ENCODE peak calls at places on chromosomes 1 and 21, in five cellular contexts. P is brain microvascular endothelial cell, F is colonic mucosa, U is osteocyte, N is BJ. O is an unnamed sample.

GRCh38 chr1:24936688-24937087 is 6.6 kb upstream of the RUNX3 start:
- DNase-seq in P (no peak), F (no peak), U (no peak), N (no peak), O (no peak)

GRCh38 chr1:10045480-10046355 is 13.0 kb downstream of the UBE4B start:
- DNase-seq in P (peak), F (no peak), U (no peak), N (no peak), O (no peak)

GRCh38 chr1:232726048-232726779 is 79.0 kb upstream of the MAP10 start:
- DNase-seq in P (no peak), F (no peak), U (no peak), N (peak), O (no peak)

GRCh38 chr1:21251773-21252471 is 38.3 kb downstream of the ECE1 start:
- DNase-seq in P (peak), F (peak), U (no peak), N (peak), O (peak)

GRCh38 chr1:18730321-18730720 is 99.7 kb downstream of the PAX7 start:
- DNase-seq in P (no peak), F (no peak), U (no peak), N (no peak), O (no peak)

GRCh38 chr1:22930235-22930912 is 42.3 kb downstream of the LACTBL1 start:
- DNase-seq in P (peak), F (peak), U (no peak), N (no peak), O (no peak)

GRCh38 chr1:69511426-69512192 is 56.1 kb upstream of the LRRC7 start:
- DNase-seq in P (no peak), F (no peak), U (no peak), N (peak), O (no peak)

GRCh38 chr1:226627050-226627755 is 78.6 kb downstream of the STUM start:
- DNase-seq in P (no peak), F (no peak), U (no peak), N (no peak), O (peak)

GRCh38 chr1:197180252-197180878 is 33.9 kb upstream of the ASPM start:
- DNase-seq in P (peak), F (no peak), U (no peak), N (no peak), O (no peak)

GRCh38 chr1:23553206-23553895 is 6.0 kb downstream of the ID3 start:
- DNase-seq in P (no peak), F (no peak), U (no peak), N (no peak), O (no peak)

GRCh38 chr1:157315544-157315943 is 177.3 kb upstream of the ETV3 start:
- DNase-seq in P (no peak), F (no peak), U (no peak), N (no peak), O (no peak)

GRCh38 chr1:234613992-234614584 is 4.1 kb upstream of the IRF2BP2 start:
- DNase-seq in P (no peak), F (no peak), U (no peak), N (no peak), O (no peak)

GRCh38 chr21:46000731-46001641 is 19.4 kb downstream of the COL6A1 start:
- DNase-seq in P (no peak), F (peak), U (peak), N (no peak), O (peak)

GRCh38 chr1:31505884-31506497 is 70.3 kb upstream of the TINAGL1 start:
- DNase-seq in P (peak), F (no peak), U (peak), N (peak), O (no peak)

GRCh38 chr1:230401763-230402294 is 24.3 kb downstream of the PGBD5 start:
- DNase-seq in P (no peak), F (no peak), U (no peak), N (peak), O (no peak)

GRCh38 chr1:230400007-230400344 is 26.2 kb downstream of the PGBD5 start:
- DNase-seq in P (no peak), F (no peak), U (no peak), N (no peak), O (no peak)

GRCh38 chr1:230401096-230401495 is 25.0 kb downstream of the PGBD5 start:
- DNase-seq in P (no peak), F (no peak), U (no peak), N (no peak), O (no peak)

GRCh38 chr1:230407351-230407750 is 18.8 kb downstream of the PGBD5 start:
- DNase-seq in P (no peak), F (no peak), U (no peak), N (no peak), O (no peak)

DNA sequence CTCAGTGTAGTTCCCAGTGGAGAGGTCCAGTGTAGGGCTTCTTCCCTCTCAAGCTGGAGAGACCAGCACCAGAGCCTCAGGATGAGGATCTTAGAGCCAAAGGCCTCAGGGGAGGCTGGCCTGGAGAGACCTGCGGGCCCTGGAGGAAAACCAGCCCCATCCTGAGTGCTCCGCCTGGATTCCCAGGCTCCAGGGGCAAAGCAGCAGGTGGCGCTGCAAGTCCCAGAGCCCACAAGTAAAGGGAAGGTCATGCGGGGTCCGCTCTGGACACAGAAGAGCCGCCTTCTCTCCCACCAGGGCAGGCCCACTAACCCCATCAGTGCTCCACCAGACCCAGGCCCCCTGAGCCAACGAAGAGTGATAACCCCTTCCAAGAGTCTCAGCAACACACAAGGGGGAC is 22.7 kb downstream of the PGBD5 start:
- DNase-seq in P (no peak), F (no peak), U (no peak), N (no peak), O (peak)
- TF ChIP-seq CTCF in P (no peak), F (no peak), U (no peak), N (no peak), O (no peak)

DNA sequence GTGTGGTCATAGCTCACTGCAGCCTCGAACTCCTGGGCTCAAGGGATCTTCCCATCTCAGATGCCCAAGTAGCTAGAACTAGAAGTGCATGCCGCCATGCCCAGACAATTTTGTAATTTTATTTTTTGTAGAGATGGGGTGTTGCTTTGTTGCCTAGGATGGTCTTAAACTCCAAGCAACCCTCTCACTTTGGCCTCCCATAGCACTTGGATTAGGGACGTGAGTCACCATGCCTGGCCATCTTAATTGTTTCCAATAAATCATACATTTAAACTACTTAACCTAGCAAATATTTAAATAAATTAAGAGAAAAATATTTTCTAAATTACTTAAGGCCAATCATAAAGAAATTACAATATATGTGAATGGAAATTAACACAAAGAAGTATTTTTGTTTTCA is 35.1 kb upstream of the ADGRL4 start:
- DNase-seq in P (no peak), F (no peak), U (no peak), N (no peak), O (no peak)
- TF ChIP-seq CTCF in P (no peak), F (no peak), U (no peak), N (no peak), O (no peak)

GRCh38 chr1:109649380-109649987 is 6.4 kb upstream of the GSTM4 start:
- DNase-seq in P (no peak), F (no peak), U (no peak), N (no peak), O (no peak)
- TF ChIP-seq CTCF in P (peak), F (no peak), U (peak), N (peak), O (no peak)

GRCh38 chr1:91406773-91407389 is 2.2 kb upstream of the HFM1 start:
- DNase-seq in P (no peak), F (no peak), U (no peak), N (no peak), O (no peak)

GRCh38 chr1:91400133-91400725 is 4.4 kb downstream of the HFM1 start:
- DNase-seq in P (no peak), F (no peak), U (no peak), N (no peak), O (no peak)

GRCh38 chr1:91402023-91402422 is 2.6 kb downstream of the HFM1 start:
- DNase-seq in P (no peak), F (no peak), U (no peak), N (no peak), O (no peak)

GRCh38 chr1:91404151-91405012 is at the start of gene HFM1:
- DNase-seq in P (peak), F (peak), U (peak), N (no peak), O (no peak)
- TF ChIP-seq CTCF in P (peak), F (no peak), U (peak), N (no peak), O (no peak)

GRCh38 chr1:27321813-27322568 is at the start of gene TMEM222:
- DNase-seq in P (peak), F (peak), U (peak), N (peak), O (peak)
- TF ChIP-seq CTCF in P (no peak), F (no peak), U (peak), N (no peak), O (peak)

DNA sequence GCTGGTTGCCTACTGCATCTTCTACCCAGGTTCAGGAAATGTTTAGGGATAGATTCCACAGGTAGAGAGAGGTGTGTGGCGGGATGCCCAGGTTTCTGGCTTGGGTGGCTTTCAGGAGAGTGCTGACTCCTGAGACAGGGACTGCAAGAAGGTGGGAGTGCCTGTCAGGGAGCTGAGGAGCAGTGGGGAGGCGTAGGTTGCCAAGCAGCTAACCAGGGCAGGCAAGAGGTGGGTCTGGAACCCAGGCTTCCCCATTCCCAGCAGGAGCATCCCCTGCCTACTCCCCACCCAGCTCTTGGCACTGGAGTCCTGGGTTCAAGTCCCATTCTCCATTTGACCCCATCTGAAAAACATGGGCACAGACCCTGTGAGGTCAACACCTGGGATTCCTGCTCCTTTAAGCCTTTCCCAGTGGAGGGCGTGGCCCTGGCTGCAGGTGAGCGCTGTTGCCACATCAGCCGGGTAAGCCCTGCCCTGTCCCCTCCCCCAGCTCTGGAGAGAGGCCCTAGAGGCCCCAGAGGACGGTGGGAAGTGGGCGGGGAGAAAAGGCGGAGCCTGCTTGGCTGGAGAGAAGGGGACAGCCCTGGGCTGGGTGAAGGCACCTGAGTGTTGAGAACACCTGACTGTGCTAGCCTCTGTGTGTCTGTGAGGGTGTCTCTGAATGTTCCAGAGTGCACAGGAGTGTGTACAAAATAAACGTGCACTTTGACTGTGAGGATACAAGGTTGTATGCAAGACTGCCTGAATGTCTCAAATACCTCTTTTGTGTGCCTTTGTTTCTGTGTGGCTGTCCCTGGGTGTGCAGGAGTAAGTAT is 13.9 kb upstream of the SYNC start:
- DNase-seq in P (no peak), F (peak), U (no peak), N (no peak), O (no peak)
- TF ChIP-seq CTCF in P (no peak), F (no peak), U (no peak), N (no peak), O (no peak)

DNA sequence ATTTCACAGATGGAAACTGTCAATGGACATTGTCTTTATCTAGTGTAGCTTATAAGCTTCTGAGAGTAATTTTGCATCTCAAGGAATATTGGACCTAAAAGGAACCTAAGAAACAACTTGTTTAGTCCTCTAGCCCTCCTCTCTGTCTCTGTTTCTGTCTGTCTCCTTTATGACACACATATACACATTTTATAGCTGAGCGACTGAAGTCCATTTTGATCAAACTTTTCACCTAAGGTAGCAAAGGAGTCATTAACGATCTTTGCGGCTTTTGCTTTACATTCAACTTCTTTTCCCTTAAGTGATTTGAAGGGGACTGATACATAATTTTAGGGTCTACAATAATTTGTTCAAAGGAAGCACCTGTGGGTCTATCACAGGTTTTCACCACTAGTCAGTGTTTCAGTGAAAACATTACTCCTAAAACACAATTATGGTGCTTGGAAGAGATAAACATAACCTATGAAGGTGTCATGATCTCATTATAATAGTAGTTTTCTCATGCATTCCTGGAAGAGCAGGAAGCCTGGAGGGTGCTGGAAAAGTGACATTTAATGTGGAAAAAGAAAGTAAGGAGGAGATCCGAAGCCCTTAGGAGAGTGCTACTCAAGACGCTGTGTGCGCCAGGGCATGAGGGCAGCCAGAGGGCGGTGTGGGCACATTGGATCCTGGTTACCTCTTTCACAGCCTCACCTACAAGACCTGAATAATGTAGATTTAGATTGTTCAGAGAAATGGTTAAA is 248.6 kb downstream of the DNM3 start:
- DNase-seq in P (peak), F (peak), U (no peak), N (no peak), O (no peak)
- TF ChIP-seq CTCF in P (peak), F (peak), U (peak), N (peak), O (peak)

O was measured in coronary artery.